ENCODE peak calls at places on chromosomes 13 and 19, in seven cellular contexts. K is HepG2, G is endothelial cell of umbilical vein, U is left ventricle myocardium inferior, S is heart left ventricle, C is PC-9, B is mammary epithelial cell. H is an unnamed sample.

GRCh38 chr13:42561752-42562467 is 12.0 kb upstream of the TNFSF11 start:
- DNase-seq in K (no peak), G (no peak), U (no peak), S (no peak), C (no peak), B (no peak), H (no peak)

GRCh38 chr19:45729774-45730388 is 815 bp downstream of the FBXO46 start:
- DNase-seq in K (no peak), G (peak; percentile 30), U (no peak), S (no peak), C (no peak), B (peak; percentile 55), H (no peak)

GRCh38 chr19:27872370-27872769 is 1340.6 kb downstream of the UQCRFS1 start:
- DNase-seq in K (no peak), G (no peak), U (no peak), S (no peak), C (no peak), B (no peak), H (no peak)

GRCh38 chr19:17909017-17909732 is 23.6 kb upstream of the CCDC124 start:
- DNase-seq in K (no peak), G (no peak), U (no peak), S (no peak), C (no peak), B (peak; percentile 56), H (no peak)

GRCh38 chr19:1047696-1048147 is 7.8 kb downstream of the ABCA7 start:
- DNase-seq in K (no peak), G (no peak), U (no peak), S (no peak), C (no peak), B (no peak), H (no peak)

GRCh38 chr19:30363073-30363472 is 9.1 kb upstream of the ZNF536 start:
- DNase-seq in K (no peak), G (no peak), U (no peak), S (no peak), C (no peak), B (no peak), H (no peak)

GRCh38 chr13:54574791-54575190 is 1546.2 kb downstream of the OLFM4 start:
- DNase-seq in K (no peak), G (no peak), U (no peak), S (no peak), C (no peak), B (no peak), H (no peak)

GRCh38 chr19:49091391-49092038 is 6.3 kb downstream of the SNRNP70 start:
- DNase-seq in K (no peak), G (no peak), U (no peak), S (no peak), C (no peak), B (no peak), H (no peak)

GRCh38 chr13:106597190-106597589 is 29.3 kb upstream of the ARGLU1 start:
- DNase-seq in K (no peak), G (no peak), U (peak; percentile 77), S (peak; percentile 77), C (no peak), B (no peak), H (no peak)

GRCh38 chr13:107210216-107211010 is 642.5 kb upstream of the ARGLU1 start:
- DNase-seq in K (no peak), G (peak; percentile 71), U (no peak), S (no peak), C (no peak), B (no peak), H (no peak)

GRCh38 chr19:336067-336614 is 8.5 kb downstream of the MIER2 start:
- DNase-seq in K (no peak), G (no peak), U (no peak), S (no peak), C (no peak), B (no peak), H (no peak)

DNA sequence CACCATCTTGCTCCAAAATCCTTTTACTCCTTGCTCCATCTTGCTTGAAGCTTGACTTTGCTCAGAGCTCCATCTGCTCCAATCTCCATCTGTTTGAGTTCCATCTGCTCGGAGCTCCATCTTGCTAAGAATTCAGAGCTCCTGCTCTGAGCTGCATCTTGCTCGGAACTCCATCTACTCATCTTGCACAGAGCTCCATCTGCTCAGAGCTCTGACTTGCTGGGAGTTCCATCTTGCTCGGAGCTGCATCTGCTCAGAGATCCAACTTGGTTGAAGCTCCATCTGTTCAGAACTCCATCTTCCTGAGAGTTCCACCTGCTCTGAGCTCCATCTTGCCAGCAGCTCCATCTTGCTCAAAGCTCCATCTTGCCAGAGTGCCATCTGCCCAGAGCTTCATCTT is 80.6 kb upstream of the ZNF98 start:
- DNase-seq in K (no peak), G (no peak), U (no peak), S (no peak), C (no peak), B (no peak), H (no peak)
- H3K9me3 ChIP-seq in K (peaks cover 86% of the 10 kb centered on the region), G (peaks cover 23% of the 10 kb centered on the region), U (peaks cover 75% of the 10 kb centered on the region), S (peaks cover 29% of the 10 kb centered on the region), C (no peaks in the 10 kb centered on the region), B (peaks cover 47% of the 10 kb centered on the region), H (peaks cover 87% of the 10 kb centered on the region)

GRCh38 chr19:21023901-21024300 is 3.4 kb downstream of the ZNF430 start:
- DNase-seq in K (no peak), G (no peak), U (no peak), S (no peak), C (no peak), B (peak; percentile 78), H (no peak)
- H3K9me3 ChIP-seq in K (no peaks in the 10 kb centered on the region), G (no peaks in the 10 kb centered on the region), U (no peaks in the 10 kb centered on the region), S (no peaks in the 10 kb centered on the region), C (no peaks in the 10 kb centered on the region), B (no peaks in the 10 kb centered on the region), H (no peaks in the 10 kb centered on the region)

GRCh38 chr13:34749046-34749445 is 193.0 kb upstream of the NBEA start:
- DNase-seq in K (no peak), G (no peak), U (no peak), S (no peak), C (no peak), B (no peak), H (no peak)
- H3K9me3 ChIP-seq in K (no peaks in the 10 kb centered on the region), G (no peaks in the 10 kb centered on the region), U (peaks cover 22% of the 10 kb centered on the region), S (peaks cover under 1% of the 10 kb centered on the region), C (no peaks in the 10 kb centered on the region), B (no peaks in the 10 kb centered on the region), H (no peaks in the 10 kb centered on the region)

GRCh38 chr13:111873676-111874178 is 193.2 kb upstream of the SOX1 start:
- DNase-seq in K (no peak), G (no peak), U (no peak), S (no peak), C (no peak), B (no peak), H (no peak)

GRCh38 chr13:111876506-111876905 is 190.4 kb upstream of the SOX1 start:
- DNase-seq in K (no peak), G (no peak), U (no peak), S (no peak), C (no peak), B (no peak), H (no peak)

GRCh38 chr13:111874981-111875380 is 192.0 kb upstream of the SOX1 start:
- DNase-seq in K (no peak), G (no peak), U (no peak), S (no peak), C (no peak), B (no peak), H (no peak)

GRCh38 chr13:111877906-111878305 is 189.0 kb upstream of the SOX1 start:
- DNase-seq in K (no peak), G (no peak), U (no peak), S (no peak), C (no peak), B (no peak), H (no peak)

DNA sequence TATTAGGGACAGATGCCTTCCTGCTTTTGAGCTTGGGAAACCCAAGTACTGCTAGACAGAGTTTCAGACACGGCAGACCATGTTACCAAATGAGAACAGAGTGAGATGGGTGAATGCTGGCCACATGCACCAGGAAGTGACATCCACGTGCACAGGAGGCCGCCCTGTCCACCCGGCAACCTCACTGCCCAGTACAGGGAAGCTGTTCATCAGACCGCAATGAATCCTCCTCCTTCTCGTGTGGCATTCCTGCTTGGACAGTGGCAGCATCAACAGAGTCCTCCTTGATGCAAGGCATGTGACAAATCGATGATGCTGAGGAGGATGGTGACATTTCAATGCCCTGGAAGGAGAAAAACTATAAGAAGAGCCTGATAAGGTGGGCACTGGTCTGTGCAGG is 191.0 kb upstream of the SOX1 start:
- DNase-seq in K (no peak), G (no peak), U (no peak), S (no peak), C (no peak), B (no peak), H (no peak)
- H3K9me3 ChIP-seq in K (no peaks in the 10 kb centered on the region), G (peaks cover 2% of the 10 kb centered on the region), U (no peaks in the 10 kb centered on the region), S (no peaks in the 10 kb centered on the region), C (no peaks in the 10 kb centered on the region), B (peaks cover 24% of the 10 kb centered on the region), H (no peaks in the 10 kb centered on the region)

DNA sequence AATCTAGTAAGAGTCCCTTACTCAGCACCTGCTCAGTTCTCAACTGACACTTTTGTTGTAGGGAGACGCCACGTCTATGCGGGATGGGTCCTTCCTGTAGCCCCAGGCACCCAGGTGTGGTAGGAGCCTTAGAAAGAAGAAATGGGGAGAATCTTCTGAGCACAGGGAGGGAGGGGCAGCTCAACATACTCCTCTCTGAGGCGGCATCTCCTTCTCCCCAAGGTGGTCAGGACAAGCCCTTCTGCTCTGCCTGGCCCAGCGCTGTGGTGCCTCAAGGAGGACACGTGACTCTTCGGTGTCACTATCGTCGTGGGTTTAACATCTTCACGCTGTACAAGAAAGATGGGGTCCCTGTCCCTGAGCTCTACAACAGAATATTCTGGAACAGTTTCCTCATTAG is 1.2 kb downstream of the KIR2DL4 start:
- DNase-seq in K (no peak), G (no peak), U (no peak), S (no peak), C (no peak), B (no peak), H (no peak)
- H3K9me3 ChIP-seq in K (no peaks in the 10 kb centered on the region), G (no peaks in the 10 kb centered on the region), U (peaks cover 5% of the 10 kb centered on the region), S (no peaks in the 10 kb centered on the region), C (no peaks in the 10 kb centered on the region), B (peaks cover 26% of the 10 kb centered on the region), H (no peaks in the 10 kb centered on the region)

GRCh38 chr19:56983148-56983547 is 136.6 kb upstream of the USP29 start:
- DNase-seq in K (no peak), G (no peak), U (no peak), S (no peak), C (no peak), B (no peak), H (no peak)

GRCh38 chr19:56987184-56987583 is 132.6 kb upstream of the USP29 start:
- DNase-seq in K (no peak), G (no peak), U (no peak), S (no peak), C (no peak), B (no peak), H (no peak)

GRCh38 chr19:56980864-56981263 is 138.9 kb upstream of the USP29 start:
- DNase-seq in K (no peak), G (no peak), U (no peak), S (no peak), C (no peak), B (no peak), H (no peak)

GRCh38 chr19:56988271-56988670 is 131.5 kb upstream of the USP29 start:
- DNase-seq in K (no peak), G (no peak), U (no peak), S (no peak), C (no peak), B (no peak), H (no peak)

GRCh38 chr19:56983804-56984203 is 136.0 kb upstream of the USP29 start:
- DNase-seq in K (no peak), G (no peak), U (no peak), S (no peak), C (no peak), B (no peak), H (no peak)
- H3K9me3 ChIP-seq in K (no peaks in the 10 kb centered on the region), G (peaks cover 9% of the 10 kb centered on the region), U (peaks cover 33% of the 10 kb centered on the region), S (peaks cover 6% of the 10 kb centered on the region), C (no peaks in the 10 kb centered on the region), B (peaks cover 32% of the 10 kb centered on the region), H (no peaks in the 10 kb centered on the region)

GRCh38 chr19:12247644-12248222 is 47.0 kb downstream of the ZNF44 start:
- DNase-seq in K (no peak), G (no peak), U (no peak), S (no peak), C (no peak), B (peak; percentile 2), H (no peak)
- H3K9me3 ChIP-seq in K (peaks cover 20% of the 10 kb centered on the region), G (peaks cover 8% of the 10 kb centered on the region), U (peaks cover 88% of the 10 kb centered on the region), S (peaks cover 57% of the 10 kb centered on the region), C (peaks cover 38% of the 10 kb centered on the region), B (peaks cover 50% of the 10 kb centered on the region), H (peaks cover 47% of the 10 kb centered on the region)